ENCODE peak calls at places on chromosome 19, in ten cellular contexts. B, Y, X, Z, A, J, Q, F, G and E are unnamed samples.

GRCh38 chr19:42293966-42294365 is 8.0 kb upstream of the PRR19 start:
- DNase-seq in A (no peak), G (no peak), B (no peak), F (no peak), Z (no peak), J (no peak), X (no peak), Q (no peak), Y (no peak), E (no peak)

GRCh38 chr19:13350072-13350471 is 156.2 kb downstream of the CACNA1A start:
- DNase-seq in J (no peak), Q (no peak), Z (no peak), Y (no peak), F (no peak), X (no peak), B (no peak), A (no peak), G (no peak), E (no peak)

GRCh38 chr19:48539503-48540096 is 12.4 kb upstream of the SULT2B1 start:
- DNase-seq in J (peak), A (no peak), Z (peak), X (peak), Q (peak), B (peak), F (peak), Y (peak), G (peak), E (no peak)

GRCh38 chr19:47230122-47230920 is 678 bp downstream of the BBC3 start:
- DNase-seq in B (peak), A (peak), J (peak), G (peak), Z (peak), Y (peak), F (peak), X (peak), Q (peak), E (no peak)

GRCh38 chr19:42140125-42140754 is 8.0 kb upstream of the POU2F2 start:
- DNase-seq in A (peak), F (peak), Y (peak), B (peak), Q (no peak), X (peak), G (peak), Z (peak), J (peak), E (no peak)

GRCh38 chr19:41694196-41694595 is 6.1 kb upstream of the CEACAM7 start:
- DNase-seq in Z (no peak), F (no peak), A (no peak), Y (no peak), B (no peak), J (no peak), X (no peak), G (no peak), Q (no peak), E (no peak)

GRCh38 chr19:42505066-42505465 is 23.2 kb downstream of the CEACAM1 start:
- DNase-seq in Z (no peak), F (no peak), Q (no peak), X (no peak), B (no peak), G (no peak), A (no peak), J (no peak), Y (no peak), E (no peak)

GRCh38 chr19:6828698-6829633 is 56.5 kb downstream of the VAV1 start:
- DNase-seq in Q (no peak), J (peak), G (no peak), B (no peak), A (no peak), F (no peak), Y (peak), Z (no peak), X (no peak), E (no peak)

GRCh38 chr19:13091400-13092161 is 11.1 kb downstream of the LYL1 start:
- DNase-seq in J (peak), A (peak), F (no peak), B (peak), G (peak), Z (peak), Q (peak), X (peak), Y (peak), E (peak)

GRCh38 chr19:525857-526419 is 5.6 kb upstream of the CDC34 start:
- DNase-seq in A (no peak), Q (no peak), B (no peak), Z (no peak), G (no peak), X (no peak), F (no peak), J (no peak), Y (no peak), E (no peak)

GRCh38 chr19:45047188-45047797 is 8.4 kb downstream of the CLASRP start:
- DNase-seq in B (no peak), F (no peak), J (no peak), Y (peak), Q (no peak), G (no peak), X (no peak), A (no peak), Z (no peak), E (no peak)

GRCh38 chr19:14544977-14545715 is 15.8 kb downstream of the TECR start:
- DNase-seq in X (no peak), G (peak), F (peak), Z (no peak), B (no peak), Y (no peak), Q (peak), A (peak), J (no peak), E (no peak)

GRCh38 chr19:15274477-15274876 is 42.2 kb upstream of the EPHX3 start:
- DNase-seq in Y (no peak), B (no peak), G (no peak), J (no peak), F (no peak), Q (no peak), X (no peak), A (no peak), Z (no peak), E (no peak)

GRCh38 chr19:29506619-29506911 is 19.2 kb upstream of the VSTM2B start:
- DNase-seq in A (no peak), J (no peak), X (no peak), B (no peak), F (no peak), Z (no peak), Y (no peak), Q (peak), G (no peak), E (no peak)

GRCh38 chr19:55443045-55443823 is at the start of gene SHISA7:
- DNase-seq in Z (no peak), J (no peak), X (no peak), B (no peak), Y (peak), A (no peak), G (peak), F (no peak), Q (no peak), E (no peak)

GRCh38 chr19:43672061-43672679 is 2.2 kb upstream of the PLAUR start:
- DNase-seq in J (no peak), A (no peak), G (peak), Q (no peak), Z (no peak), Y (no peak), X (no peak), B (no peak), F (no peak), E (no peak)

GRCh38 chr19:44142014-44142523 is 715 bp downstream of the ZNF234 start:
- DNase-seq in G (peak), B (peak), Y (peak), X (no peak), J (peak), Q (no peak), Z (peak), A (no peak), F (no peak), E (no peak)

GRCh38 chr19:33621811-33622504 is at the start of gene CHST8:
- DNase-seq in Y (no peak), J (peak), A (peak), X (no peak), G (peak), Q (no peak), F (peak), B (peak), Z (no peak), E (no peak)

GRCh38 chr19:1101337-1101698 is 2.5 kb upstream of the GPX4 start:
- DNase-seq in Q (peak), A (no peak), Y (peak), Z (no peak), B (no peak), G (no peak), X (peak), J (no peak), F (no peak), E (no peak)

GRCh38 chr19:33876192-33876591 is 79.5 kb downstream of the KCTD15 start:
- DNase-seq in B (no peak), X (no peak), Z (no peak), G (no peak), A (no peak), J (no peak), Y (no peak), Q (no peak), F (no peak), E (no peak)

GRCh38 chr19:15622991-15623390 is 8.0 kb downstream of the CYP4F8 start:
- DNase-seq in Y (no peak), J (no peak), A (no peak), X (no peak), G (no peak), F (no peak), Q (no peak), Z (no peak), B (no peak), E (no peak)

GRCh38 chr19:19578241-19578640 is 40.2 kb downstream of the CILP2 start:
- DNase-seq in G (no peak), A (no peak), J (no peak), Q (no peak), Y (no peak), F (no peak), B (no peak), X (no peak), Z (no peak), E (no peak)

GRCh38 chr19:33449799-33450198 is 71.8 kb downstream of the PEPD start:
- DNase-seq in G (no peak), Q (peak), B (no peak), F (peak), Z (no peak), J (no peak), A (no peak), Y (no peak), X (no peak), E (no peak)

GRCh38 chr19:14476307-14476662 is 1.1 kb upstream of the PTGER1 start:
- DNase-seq in Z (no peak), G (no peak), F (no peak), A (no peak), X (no peak), B (no peak), J (no peak), Y (no peak), Q (no peak), E (no peak)

GRCh38 chr19:46924874-46925547 is 64.2 kb downstream of the ARHGAP35 start:
- DNase-seq in G (no peak), X (no peak), B (no peak), J (no peak), Z (no peak), A (no peak), Q (no peak), Y (no peak), F (no peak), E (peak)

GRCh38 chr19:48608798-48609263 is 2.3 kb downstream of the SPACA4 start:
- DNase-seq in Q (no peak), J (peak), F (no peak), X (no peak), A (no peak), B (peak), Z (no peak), G (peak), Y (peak), E (no peak)

GRCh38 chr19:34405892-34406660 is 1.9 kb downstream of the PDCD2L start:
- DNase-seq in X (no peak), J (no peak), G (no peak), Q (no peak), Y (no peak), A (no peak), F (no peak), Z (no peak), B (no peak), E (no peak)

GRCh38 chr19:1070576-1070930 is 3.6 kb downstream of the ARHGAP45 start:
- DNase-seq in G (peak), Z (no peak), Y (no peak), Q (no peak), X (no peak), J (no peak), B (no peak), F (no peak), A (no peak), E (no peak)

GRCh38 chr19:21023901-21024300 is 3.4 kb downstream of the ZNF430 start:
- DNase-seq in A (no peak), Q (no peak), Z (peak), X (no peak), J (peak), B (no peak), Y (no peak), F (no peak), G (peak), E (peak)

GRCh38 chr19:18418725-18419194 is 438 bp upstream of the SSBP4 start:
- DNase-seq in B (no peak), F (peak), X (no peak), Y (peak), G (peak), Q (no peak), Z (no peak), J (peak), A (no peak), E (no peak)

GRCh38 chr19:18418034-18418724 is 1.0 kb upstream of the SSBP4 start:
- DNase-seq in G (no peak), Y (no peak), Q (no peak), F (no peak), A (no peak), Z (no peak), B (no peak), J (no peak), X (no peak), E (no peak)

GRCh38 chr19:18419699-18420460 is 682 bp downstream of the SSBP4 start:
- DNase-seq in X (no peak), B (no peak), J (no peak), G (peak), Z (no peak), F (peak), Q (no peak), A (no peak), Y (peak), E (no peak)

GRCh38 chr19:18420931-18421330 is 1.7 kb downstream of the SSBP4 start:
- DNase-seq in A (no peak), B (no peak), G (no peak), J (no peak), Y (no peak), Z (no peak), F (no peak), Q (no peak), X (no peak), E (no peak)

DNA sequence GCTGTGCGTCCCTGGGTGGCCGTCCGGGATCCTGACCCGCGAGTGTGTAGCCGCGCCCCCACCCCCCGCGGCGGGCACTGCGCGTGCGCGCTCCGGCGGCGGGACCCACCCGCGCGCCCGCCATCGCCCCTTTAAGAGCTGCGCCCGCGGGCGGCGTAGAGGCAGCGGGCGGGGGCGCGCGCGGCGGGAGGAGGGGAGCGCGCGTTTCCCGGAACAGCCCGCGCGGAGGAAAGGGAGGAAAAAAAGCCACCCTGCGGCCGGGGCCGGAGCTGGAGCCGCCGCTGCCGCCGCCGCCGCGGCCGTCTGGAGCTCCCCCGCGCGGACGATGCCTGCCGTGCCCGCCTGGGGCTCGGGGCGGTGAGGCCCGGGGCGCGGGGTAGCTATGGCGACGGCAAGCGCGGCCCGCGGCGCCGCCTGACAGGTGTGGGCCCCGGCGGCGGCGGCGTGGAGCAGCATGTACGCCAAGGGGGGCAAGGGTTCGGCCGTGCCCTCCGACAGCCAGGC is at the start of gene SSBP4:
- DNase-seq in X (peak), F (peak), J (peak), G (peak), Y (peak), Q (no peak), B (peak), Z (peak), A (peak), E (no peak)
- TF ChIP-seq CTCF in X (peak), F (peak), J (no peak), G (no peak), Y (no peak), Q (peak), B (no peak), Z (peak), A (no peak), E (peak)

GRCh38 chr19:38666662-38667448 is 19.4 kb downstream of the ACTN4 start:
- DNase-seq in Z (peak), F (no peak), G (peak), B (peak), J (peak), X (no peak), Q (no peak), A (no peak), Y (peak), E (no peak)
- H3K4me3 ChIP-seq in Z (no peak), F (no peak), G (no peak), B (no peak), J (no peak), X (no peak), Q (no peak), A (no peak), Y (no peak), E (no peak)

GRCh38 chr19:3697671-3698385 is 2.4 kb downstream of the PIP5K1C start:
- DNase-seq in X (no peak), A (no peak), B (no peak), Z (no peak), Q (no peak), F (no peak), Y (no peak), J (no peak), G (no peak), E (no peak)
- TF ChIP-seq CTCF in X (no peak), A (no peak), B (no peak), Z (no peak), Q (no peak), F (no peak), Y (no peak), J (no peak), G (no peak), E (no peak)

DNA sequence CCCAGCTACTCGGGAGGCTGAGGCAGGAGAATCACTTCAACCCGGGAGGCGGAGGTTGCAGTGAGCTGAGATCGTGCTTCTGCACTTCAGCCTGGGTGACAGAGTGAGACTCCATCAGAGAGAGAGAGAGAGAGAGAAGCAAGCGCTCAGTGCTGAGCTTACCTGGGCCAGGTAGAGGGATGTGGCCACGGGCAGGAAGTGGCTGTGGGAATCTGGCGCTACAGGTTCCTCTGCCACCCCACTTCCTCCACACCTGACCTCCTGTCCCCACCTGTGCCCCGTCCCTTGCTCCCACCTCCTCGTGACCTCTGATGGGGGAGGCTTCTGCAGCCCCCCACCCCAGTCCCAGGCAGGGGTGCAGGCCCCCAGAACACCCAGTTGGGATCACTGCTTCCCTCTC is 1.0 kb upstream of the NCCRP1 start:
- DNase-seq in G (no peak), Q (no peak), A (no peak), F (no peak), J (no peak), Z (no peak), Y (no peak), B (no peak), X (no peak), E (no peak)
- H3K4me3 ChIP-seq in G (no peak), Q (no peak), A (no peak), F (no peak), J (no peak), Z (no peak), Y (no peak), B (no peak), X (no peak), E (no peak)

GRCh38 chr19:40191836-40192646 is 815 bp downstream of the MAP3K10 start:
- DNase-seq in A (peak), J (no peak), B (peak), F (no peak), Y (peak), X (no peak), Q (peak), G (peak), Z (peak), E (no peak)
- TF ChIP-seq CTCF in A (no peak), J (peak), B (no peak), F (no peak), Y (no peak), X (no peak), Q (no peak), G (no peak), Z (peak), E (no peak)

DNA sequence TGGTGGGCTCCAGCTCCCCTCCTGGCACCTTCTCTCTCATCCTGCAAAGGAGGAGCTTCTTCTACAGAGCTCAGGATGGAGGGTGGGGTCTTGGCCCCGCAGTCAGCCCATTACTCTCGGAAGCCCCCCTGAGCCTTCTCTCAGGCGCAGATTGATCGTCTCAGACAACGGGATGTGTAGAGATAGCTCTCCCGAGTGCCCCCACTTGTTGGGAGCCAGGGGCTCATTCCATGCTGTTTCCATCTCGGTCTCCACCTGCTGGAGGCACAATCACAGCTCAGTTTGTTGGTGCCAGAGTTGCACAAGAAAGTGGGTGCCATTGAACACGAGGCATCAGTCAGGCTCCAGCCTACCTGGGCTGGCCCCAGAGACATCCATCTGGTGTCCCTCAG is 3.6 kb upstream of the ZNF135 start:
- DNase-seq in G (peak), F (no peak), B (no peak), Z (no peak), A (no peak), X (no peak), Y (no peak), Q (no peak), J (no peak), E (no peak)
- H3K4me3 ChIP-seq in G (no peak), F (peak), B (no peak), Z (no peak), A (peak), X (peak), Y (no peak), Q (peak), J (no peak), E (peak)

DNA sequence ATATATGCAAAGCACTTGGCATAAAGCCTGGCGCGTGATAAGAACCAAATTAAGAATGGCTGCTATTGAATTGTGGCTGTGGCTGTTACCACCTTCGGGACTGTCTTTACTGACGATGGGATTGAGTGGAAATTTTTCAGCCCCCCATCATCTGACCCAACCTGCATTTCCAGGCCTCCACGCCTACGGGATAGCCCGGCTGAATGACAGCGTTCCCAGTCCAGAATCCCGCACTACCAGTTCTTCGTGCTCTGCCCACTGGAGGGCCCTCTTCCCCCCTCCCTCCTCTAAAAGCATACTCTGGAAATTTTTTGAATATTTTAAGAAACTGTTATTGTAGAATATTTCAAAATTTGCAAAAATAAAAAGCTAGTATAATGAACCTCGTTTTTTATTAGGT is 11.0 kb downstream of the KRTDAP start:
- DNase-seq in F (no peak), A (no peak), B (no peak), Z (no peak), G (no peak), Y (no peak), X (no peak), J (no peak), Q (no peak), E (no peak)
- TF ChIP-seq CTCF in F (no peak), A (no peak), B (no peak), Z (no peak), G (no peak), Y (no peak), X (no peak), J (no peak), Q (no peak), E (no peak)

DNA sequence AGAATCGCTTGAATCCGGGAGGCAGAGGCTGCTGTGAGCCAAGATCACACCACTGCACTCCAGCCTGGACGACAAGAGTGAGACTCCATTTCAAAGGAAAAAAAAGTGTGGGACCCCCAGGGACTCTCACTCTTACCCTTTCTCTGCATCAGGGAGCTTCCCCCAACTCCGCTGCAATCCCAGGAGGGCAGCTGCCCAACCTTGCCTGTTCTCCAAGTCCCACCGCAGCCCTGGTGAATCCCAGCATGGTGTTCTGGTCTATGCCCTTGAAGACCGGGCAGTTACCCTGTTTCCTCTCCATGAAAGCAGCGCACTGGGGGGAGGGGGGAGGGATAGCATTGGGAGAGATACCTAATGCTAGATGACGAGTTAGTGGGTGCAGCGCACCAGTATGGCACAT is 35.7 kb upstream of the DPRX start:
- DNase-seq in F (no peak), B (no peak), Y (no peak), A (no peak), X (no peak), Z (no peak), Q (no peak), J (no peak), G (no peak), E (no peak)
- H3K4me3 ChIP-seq in F (no peak), B (no peak), Y (no peak), A (no peak), X (no peak), Z (no peak), Q (no peak), J (no peak), G (no peak), E (no peak)